ENCODE peak calls at places on chromosome X, in ten cellular contexts. One of them, this sample, is unnamed.

GRCh38 chrX:1190596-1191145 is 21.8 kb downstream of the CRLF2 start:
- DNase-seq in cardiac muscle cell: no peak
- DNase-seq in heart right ventricle: no peak
- DNase-seq in CD4-positive, alpha-beta T cell: no peak
- DNase-seq in HCT116: no peak
- DNase-seq in brain microvascular endothelial cell: no peak
- DNase-seq in GM23338: no peak
- DNase-seq in AG04450: no peak
- DNase-seq in IMR-90: no peak
- DNase-seq in transverse colon: no peak
- DNase-seq in this sample: no peak

GRCh38 chrX:18448416-18448815 is 23.0 kb downstream of the CDKL5 start:
- DNase-seq in cardiac muscle cell: peak; percentile 23
- DNase-seq in heart right ventricle: no peak
- DNase-seq in CD4-positive, alpha-beta T cell: no peak
- DNase-seq in HCT116: no peak
- DNase-seq in brain microvascular endothelial cell: no peak
- DNase-seq in GM23338: no peak
- DNase-seq in AG04450: no peak
- DNase-seq in IMR-90: peak; percentile 33
- DNase-seq in transverse colon: no peak
- DNase-seq in this sample: no peak

GRCh38 chrX:39525758-39526157 is 572.0 kb downstream of the BCOR start:
- DNase-seq in cardiac muscle cell: no peak
- DNase-seq in heart right ventricle: no peak
- DNase-seq in CD4-positive, alpha-beta T cell: no peak
- DNase-seq in HCT116: no peak
- DNase-seq in brain microvascular endothelial cell: no peak
- DNase-seq in GM23338: no peak
- DNase-seq in AG04450: no peak
- DNase-seq in IMR-90: no peak
- DNase-seq in transverse colon: no peak
- DNase-seq in this sample: no peak

GRCh38 chrX:15465347-15465746 is 27.8 kb downstream of the PIR start:
- DNase-seq in cardiac muscle cell: peak; percentile 14
- DNase-seq in heart right ventricle: no peak
- DNase-seq in CD4-positive, alpha-beta T cell: no peak
- DNase-seq in HCT116: no peak
- DNase-seq in brain microvascular endothelial cell: no peak
- DNase-seq in GM23338: no peak
- DNase-seq in AG04450: no peak
- DNase-seq in IMR-90: peak; percentile 39
- DNase-seq in transverse colon: no peak
- DNase-seq in this sample: no peak

GRCh38 chrX:118807151-118808017 is 16.2 kb upstream of the ZCCHC12 start:
- DNase-seq in cardiac muscle cell: peak; percentile 68
- DNase-seq in heart right ventricle: peak; percentile 17
- DNase-seq in CD4-positive, alpha-beta T cell: no peak
- DNase-seq in HCT116: peak; percentile 15
- DNase-seq in brain microvascular endothelial cell: peak; percentile 6
- DNase-seq in GM23338: peak; percentile 62
- DNase-seq in AG04450: no peak
- DNase-seq in IMR-90: peak; percentile 52
- DNase-seq in transverse colon: peak; percentile 47
- DNase-seq in this sample: no peak

GRCh38 chrX:40006025-40007017 is 91.4 kb downstream of the BCOR start:
- DNase-seq in cardiac muscle cell: peak; percentile 50
- DNase-seq in heart right ventricle: peak; percentile 29
- DNase-seq in CD4-positive, alpha-beta T cell: no peak
- DNase-seq in HCT116: no peak
- DNase-seq in brain microvascular endothelial cell: no peak
- DNase-seq in GM23338: peak; percentile 71
- DNase-seq in AG04450: no peak
- DNase-seq in IMR-90: no peak
- DNase-seq in transverse colon: peak; percentile 71
- DNase-seq in this sample: no peak

GRCh38 chrX:45850775-45851433 is 650.2 kb upstream of the DIPK2B start:
- DNase-seq in cardiac muscle cell: peak; percentile 42
- DNase-seq in heart right ventricle: peak; percentile 3
- DNase-seq in CD4-positive, alpha-beta T cell: peak; percentile 33
- DNase-seq in HCT116: no peak
- DNase-seq in brain microvascular endothelial cell: peak; percentile 2
- DNase-seq in GM23338: peak; percentile 19
- DNase-seq in AG04450: no peak
- DNase-seq in IMR-90: peak; percentile 28
- DNase-seq in transverse colon: peak; percentile 25
- DNase-seq in this sample: no peak

GRCh38 chrX:43703211-43703791 is 47.2 kb downstream of the MAOA start:
- DNase-seq in cardiac muscle cell: peak; percentile 68
- DNase-seq in heart right ventricle: no peak
- DNase-seq in CD4-positive, alpha-beta T cell: no peak
- DNase-seq in HCT116: no peak
- DNase-seq in brain microvascular endothelial cell: peak; percentile 51
- DNase-seq in GM23338: no peak
- DNase-seq in AG04450: no peak
- DNase-seq in IMR-90: peak; percentile 16
- DNase-seq in transverse colon: no peak
- DNase-seq in this sample: no peak

GRCh38 chrX:121365572-121366161 is 318.3 kb downstream of the GLUD2 start:
- DNase-seq in cardiac muscle cell: no peak
- DNase-seq in heart right ventricle: no peak
- DNase-seq in CD4-positive, alpha-beta T cell: no peak
- DNase-seq in HCT116: no peak
- DNase-seq in brain microvascular endothelial cell: no peak
- DNase-seq in GM23338: no peak
- DNase-seq in AG04450: no peak
- DNase-seq in IMR-90: no peak
- DNase-seq in transverse colon: peak; percentile 31
- DNase-seq in this sample: no peak

GRCh38 chrX:78377186-78377585 is 49.8 kb upstream of the CYSLTR1 start:
- DNase-seq in cardiac muscle cell: no peak
- DNase-seq in heart right ventricle: no peak
- DNase-seq in CD4-positive, alpha-beta T cell: no peak
- DNase-seq in HCT116: no peak
- DNase-seq in brain microvascular endothelial cell: no peak
- DNase-seq in GM23338: no peak
- DNase-seq in AG04450: no peak
- DNase-seq in IMR-90: no peak
- DNase-seq in transverse colon: no peak
- DNase-seq in this sample: no peak

GRCh38 chrX:96971812-96972211 is 88.1 kb downstream of the RPA4 start:
- DNase-seq in cardiac muscle cell: no peak
- DNase-seq in heart right ventricle: no peak
- DNase-seq in CD4-positive, alpha-beta T cell: no peak
- DNase-seq in HCT116: no peak
- DNase-seq in brain microvascular endothelial cell: no peak
- DNase-seq in GM23338: peak; percentile 53
- DNase-seq in AG04450: no peak
- DNase-seq in IMR-90: no peak
- DNase-seq in transverse colon: no peak
- DNase-seq in this sample: no peak

GRCh38 chrX:69152398-69152797 is 12.9 kb downstream of the PJA1 start:
- DNase-seq in cardiac muscle cell: no peak
- DNase-seq in heart right ventricle: peak; percentile 21
- DNase-seq in CD4-positive, alpha-beta T cell: no peak
- DNase-seq in HCT116: no peak
- DNase-seq in brain microvascular endothelial cell: no peak
- DNase-seq in GM23338: no peak
- DNase-seq in AG04450: no peak
- DNase-seq in IMR-90: no peak
- DNase-seq in transverse colon: peak; percentile 43
- DNase-seq in this sample: no peak

GRCh38 chrX:5857232-5857631 is 371.4 kb downstream of the NLGN4X start:
- DNase-seq in cardiac muscle cell: no peak
- DNase-seq in heart right ventricle: no peak
- DNase-seq in CD4-positive, alpha-beta T cell: no peak
- DNase-seq in HCT116: no peak
- DNase-seq in brain microvascular endothelial cell: no peak
- DNase-seq in GM23338: no peak
- DNase-seq in AG04450: no peak
- DNase-seq in IMR-90: no peak
- DNase-seq in transverse colon: no peak
- DNase-seq in this sample: no peak

GRCh38 chrX:74931214-74931613 is 6.0 kb upstream of the NEXMIF start:
- DNase-seq in cardiac muscle cell: no peak
- DNase-seq in heart right ventricle: no peak
- DNase-seq in CD4-positive, alpha-beta T cell: no peak
- DNase-seq in HCT116: no peak
- DNase-seq in brain microvascular endothelial cell: no peak
- DNase-seq in GM23338: peak; percentile 5
- DNase-seq in AG04450: no peak
- DNase-seq in IMR-90: no peak
- DNase-seq in transverse colon: no peak
- DNase-seq in this sample: no peak

GRCh38 chrX:96386325-96386724 is 298.3 kb upstream of the DIAPH2 start:
- DNase-seq in cardiac muscle cell: no peak
- DNase-seq in heart right ventricle: no peak
- DNase-seq in CD4-positive, alpha-beta T cell: no peak
- DNase-seq in HCT116: no peak
- DNase-seq in brain microvascular endothelial cell: no peak
- DNase-seq in GM23338: no peak
- DNase-seq in AG04450: no peak
- DNase-seq in IMR-90: no peak
- DNase-seq in transverse colon: no peak
- DNase-seq in this sample: no peak

DNA sequence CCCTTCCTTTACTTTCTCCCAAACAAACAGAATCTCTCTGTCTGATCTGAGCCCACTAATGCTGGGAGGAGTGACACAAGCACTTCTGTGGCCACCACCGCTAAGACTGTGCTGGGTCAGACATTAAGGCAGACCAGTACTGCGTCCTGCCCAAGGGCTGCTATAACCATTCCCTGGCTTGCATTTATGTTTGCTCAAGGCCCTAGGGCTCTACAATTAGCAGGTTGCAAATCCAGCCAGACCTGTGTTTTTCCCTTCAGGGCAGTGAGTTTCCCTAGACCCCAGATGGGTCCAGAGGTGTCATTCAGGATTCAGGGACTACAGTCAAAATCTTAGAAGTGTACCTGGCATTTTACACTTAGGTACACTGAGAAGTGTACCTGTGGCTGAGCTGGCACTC is 89.7 kb downstream of the SPANXN4 start:
- DNase-seq in cardiac muscle cell: no peak
- DNase-seq in heart right ventricle: no peak
- DNase-seq in CD4-positive, alpha-beta T cell: no peak
- DNase-seq in HCT116: no peak
- DNase-seq in brain microvascular endothelial cell: no peak
- DNase-seq in GM23338: no peak
- DNase-seq in AG04450: no peak
- DNase-seq in IMR-90: no peak
- DNase-seq in transverse colon: no peak
- DNase-seq in this sample: no peak
- H3K27ac ChIP-seq in cardiac muscle cell: no peak overlapping the region
- H3K27ac ChIP-seq in heart right ventricle: no peak overlapping the region
- H3K27ac ChIP-seq in CD4-positive, alpha-beta T cell: no peak overlapping the region
- H3K27ac ChIP-seq in HCT116: no peak overlapping the region
- H3K27ac ChIP-seq in brain microvascular endothelial cell: no peak overlapping the region
- H3K27ac ChIP-seq in GM23338: no peak overlapping the region
- H3K27ac ChIP-seq in AG04450: no peak overlapping the region
- H3K27ac ChIP-seq in IMR-90: no peak overlapping the region
- H3K27ac ChIP-seq in transverse colon: no peak overlapping the region
- H3K27ac ChIP-seq in this sample: no peak overlapping the region

GRCh38 chrX:48998391-48998790 is 3.7 kb downstream of the GRIPAP1 start:
- DNase-seq in cardiac muscle cell: peak; percentile 2
- DNase-seq in heart right ventricle: no peak
- DNase-seq in CD4-positive, alpha-beta T cell: no peak
- DNase-seq in HCT116: no peak
- DNase-seq in brain microvascular endothelial cell: no peak
- DNase-seq in GM23338: no peak
- DNase-seq in AG04450: no peak
- DNase-seq in IMR-90: no peak
- DNase-seq in transverse colon: no peak
- DNase-seq in this sample: no peak
- TF ChIP-seq CTCF in cardiac muscle cell: no peak
- TF ChIP-seq CTCF in heart right ventricle: no peak
- TF ChIP-seq CTCF in CD4-positive, alpha-beta T cell: no peak
- TF ChIP-seq CTCF in HCT116: no peak
- TF ChIP-seq CTCF in brain microvascular endothelial cell: peak; percentile 3
- TF ChIP-seq CTCF in GM23338: no peak
- TF ChIP-seq CTCF in AG04450: no peak
- TF ChIP-seq CTCF in IMR-90: no peak
- TF ChIP-seq CTCF in transverse colon: no peak
- TF ChIP-seq CTCF in this sample: no peak

DNA sequence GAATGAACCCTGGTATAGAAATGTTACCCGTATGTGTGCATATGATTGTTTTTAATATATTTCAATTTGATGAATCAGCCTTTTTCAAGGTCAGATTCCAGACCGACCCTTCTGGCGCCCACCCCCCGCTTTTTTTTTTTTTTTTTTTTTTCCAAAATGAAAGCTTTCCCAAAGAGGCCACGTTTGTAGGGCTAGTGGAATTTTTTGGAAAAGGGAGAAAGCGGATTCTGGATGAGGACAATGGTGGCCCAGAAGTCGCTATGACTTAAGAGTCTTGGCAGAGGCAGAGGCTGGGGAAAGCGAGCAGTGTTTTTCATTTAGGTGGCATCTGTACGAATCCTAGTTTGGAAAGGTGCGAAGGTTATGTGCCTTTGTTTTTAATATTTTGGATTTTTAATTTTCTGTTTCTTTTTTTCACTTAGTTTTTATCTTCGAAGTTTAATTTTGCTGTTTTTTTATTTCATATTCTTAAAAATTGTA is 14.6 kb downstream of the NDUFB11 start:
- DNase-seq in cardiac muscle cell: peak; percentile 9
- DNase-seq in heart right ventricle: no peak
- DNase-seq in CD4-positive, alpha-beta T cell: no peak
- DNase-seq in HCT116: no peak
- DNase-seq in brain microvascular endothelial cell: no peak
- DNase-seq in GM23338: peak; percentile 7
- DNase-seq in AG04450: no peak
- DNase-seq in IMR-90: no peak
- DNase-seq in transverse colon: no peak
- DNase-seq in this sample: no peak
- H3K27ac ChIP-seq in cardiac muscle cell: no peak overlapping the region
- H3K27ac ChIP-seq in heart right ventricle: peak overlapping the region; percentile 79
- H3K27ac ChIP-seq in CD4-positive, alpha-beta T cell: no peak overlapping the region
- H3K27ac ChIP-seq in HCT116: no peak overlapping the region
- H3K27ac ChIP-seq in brain microvascular endothelial cell: no peak overlapping the region
- H3K27ac ChIP-seq in GM23338: no peak overlapping the region
- H3K27ac ChIP-seq in AG04450: no peak overlapping the region
- H3K27ac ChIP-seq in IMR-90: peak overlapping the region; percentile 40
- H3K27ac ChIP-seq in transverse colon: peak overlapping the region; percentile 85
- H3K27ac ChIP-seq in this sample: peak overlapping the region; percentile 86

GRCh38 chrX:106952988-106953387 is 32.8 kb downstream of the CLDN2 start:
- DNase-seq in cardiac muscle cell: peak; percentile 48
- DNase-seq in heart right ventricle: no peak
- DNase-seq in CD4-positive, alpha-beta T cell: no peak
- DNase-seq in HCT116: no peak
- DNase-seq in brain microvascular endothelial cell: no peak
- DNase-seq in GM23338: no peak
- DNase-seq in AG04450: no peak
- DNase-seq in IMR-90: no peak
- DNase-seq in transverse colon: no peak
- DNase-seq in this sample: peak; percentile 5
- TF ChIP-seq CTCF in cardiac muscle cell: peak; percentile 46
- TF ChIP-seq CTCF in heart right ventricle: peak; percentile 35
- TF ChIP-seq CTCF in CD4-positive, alpha-beta T cell: peak; percentile 31
- TF ChIP-seq CTCF in HCT116: peak; percentile 56
- TF ChIP-seq CTCF in brain microvascular endothelial cell: peak; percentile 28
- TF ChIP-seq CTCF in GM23338: no peak
- TF ChIP-seq CTCF in AG04450: peak; percentile 48
- TF ChIP-seq CTCF in IMR-90: peak; percentile 43
- TF ChIP-seq CTCF in transverse colon: peak; percentile 24
- TF ChIP-seq CTCF in this sample: peak; percentile 37

This sample was measured in RWPE1.